ENCODE peak calls at places on chromosome 12, in six cellular contexts. One of them, this sample, is unnamed.

GRCh38 chr12:8504351-8504750 is 9.0 kb upstream of the CLEC4D start:
- DNase-seq in pancreas: no peak
- DNase-seq in T follicular helper cell: no peak
- DNase-seq in NCI-H1105: no peak
- DNase-seq in HFF-Myc: no peak
- DNase-seq in stimulated activated CD4-positive, alpha-beta T cell treated with anti-CD3 and anti-CD28 coated beads, Interleukin-1b, Interleukin-23, amount 100 ng/mL, for 4 hours: no peak
- DNase-seq in this sample: no peak

GRCh38 chr12:120855823-120856589 is 48.2 kb downstream of the SPPL3 start:
- DNase-seq in stimulated activated CD4-positive, alpha-beta T cell treated with anti-CD3 and anti-CD28 coated beads, Interleukin-1b, Interleukin-23, amount 100 ng/mL, for 4 hours: no peak
- DNase-seq in pancreas: no peak
- DNase-seq in HFF-Myc: no peak
- DNase-seq in T follicular helper cell: no peak
- DNase-seq in NCI-H1105: no peak
- DNase-seq in this sample: no peak

GRCh38 chr12:54431911-54432814 is 13.1 kb upstream of the ITGA5 start:
- DNase-seq in stimulated activated CD4-positive, alpha-beta T cell treated with anti-CD3 and anti-CD28 coated beads, Interleukin-1b, Interleukin-23, amount 100 ng/mL, for 4 hours: no peak
- DNase-seq in NCI-H1105: no peak
- DNase-seq in T follicular helper cell: no peak
- DNase-seq in pancreas: no peak
- DNase-seq in HFF-Myc: peak
- DNase-seq in this sample: no peak

GRCh38 chr12:6536894-6537579 is 2.7 kb downstream of the GAPDH start:
- DNase-seq in NCI-H1105: no peak
- DNase-seq in stimulated activated CD4-positive, alpha-beta T cell treated with anti-CD3 and anti-CD28 coated beads, Interleukin-1b, Interleukin-23, amount 100 ng/mL, for 4 hours: no peak
- DNase-seq in T follicular helper cell: no peak
- DNase-seq in HFF-Myc: no peak
- DNase-seq in pancreas: no peak
- DNase-seq in this sample: no peak

GRCh38 chr12:70366581-70367267 is 634 bp downstream of the KCNMB4 start:
- DNase-seq in HFF-Myc: no peak
- DNase-seq in NCI-H1105: peak
- DNase-seq in stimulated activated CD4-positive, alpha-beta T cell treated with anti-CD3 and anti-CD28 coated beads, Interleukin-1b, Interleukin-23, amount 100 ng/mL, for 4 hours: peak
- DNase-seq in T follicular helper cell: peak
- DNase-seq in pancreas: peak
- DNase-seq in this sample: peak

GRCh38 chr12:109744991-109745942 is 31.6 kb downstream of the FAM222A start:
- DNase-seq in T follicular helper cell: no peak
- DNase-seq in NCI-H1105: no peak
- DNase-seq in HFF-Myc: no peak
- DNase-seq in pancreas: peak
- DNase-seq in stimulated activated CD4-positive, alpha-beta T cell treated with anti-CD3 and anti-CD28 coated beads, Interleukin-1b, Interleukin-23, amount 100 ng/mL, for 4 hours: no peak
- DNase-seq in this sample: no peak

GRCh38 chr12:64580681-64581080 is 29.6 kb upstream of the RASSF3 start:
- DNase-seq in HFF-Myc: no peak
- DNase-seq in NCI-H1105: no peak
- DNase-seq in T follicular helper cell: no peak
- DNase-seq in stimulated activated CD4-positive, alpha-beta T cell treated with anti-CD3 and anti-CD28 coated beads, Interleukin-1b, Interleukin-23, amount 100 ng/mL, for 4 hours: no peak
- DNase-seq in pancreas: no peak
- DNase-seq in this sample: no peak

GRCh38 chr12:84698576-84699333 is 213.8 kb downstream of the SLC6A15 start:
- DNase-seq in T follicular helper cell: no peak
- DNase-seq in stimulated activated CD4-positive, alpha-beta T cell treated with anti-CD3 and anti-CD28 coated beads, Interleukin-1b, Interleukin-23, amount 100 ng/mL, for 4 hours: no peak
- DNase-seq in pancreas: no peak
- DNase-seq in NCI-H1105: no peak
- DNase-seq in HFF-Myc: no peak
- DNase-seq in this sample: no peak

GRCh38 chr12:123037791-123038190 is 57.3 kb downstream of the ARL6IP4 start:
- DNase-seq in T follicular helper cell: no peak
- DNase-seq in NCI-H1105: no peak
- DNase-seq in HFF-Myc: no peak
- DNase-seq in pancreas: peak
- DNase-seq in stimulated activated CD4-positive, alpha-beta T cell treated with anti-CD3 and anti-CD28 coated beads, Interleukin-1b, Interleukin-23, amount 100 ng/mL, for 4 hours: no peak
- DNase-seq in this sample: no peak

GRCh38 chr12:113432976-113433375 is 10.8 kb downstream of the SDSL start:
- DNase-seq in T follicular helper cell: no peak
- DNase-seq in pancreas: no peak
- DNase-seq in HFF-Myc: no peak
- DNase-seq in stimulated activated CD4-positive, alpha-beta T cell treated with anti-CD3 and anti-CD28 coated beads, Interleukin-1b, Interleukin-23, amount 100 ng/mL, for 4 hours: no peak
- DNase-seq in NCI-H1105: no peak
- DNase-seq in this sample: no peak

GRCh38 chr12:109822951-109823411 is 10.2 kb downstream of the TRPV4 start:
- DNase-seq in NCI-H1105: no peak
- DNase-seq in HFF-Myc: no peak
- DNase-seq in pancreas: peak
- DNase-seq in stimulated activated CD4-positive, alpha-beta T cell treated with anti-CD3 and anti-CD28 coated beads, Interleukin-1b, Interleukin-23, amount 100 ng/mL, for 4 hours: no peak
- DNase-seq in T follicular helper cell: no peak
- DNase-seq in this sample: no peak

GRCh38 chr12:95480230-95480629 is 6.3 kb downstream of the METAP2 start:
- DNase-seq in HFF-Myc: no peak
- DNase-seq in NCI-H1105: no peak
- DNase-seq in pancreas: no peak
- DNase-seq in stimulated activated CD4-positive, alpha-beta T cell treated with anti-CD3 and anti-CD28 coated beads, Interleukin-1b, Interleukin-23, amount 100 ng/mL, for 4 hours: no peak
- DNase-seq in T follicular helper cell: no peak
- DNase-seq in this sample: no peak

GRCh38 chr12:106247731-106248176 is at the start of gene CKAP4:
- DNase-seq in stimulated activated CD4-positive, alpha-beta T cell treated with anti-CD3 and anti-CD28 coated beads, Interleukin-1b, Interleukin-23, amount 100 ng/mL, for 4 hours: no peak
- DNase-seq in pancreas: peak
- DNase-seq in NCI-H1105: peak
- DNase-seq in HFF-Myc: no peak
- DNase-seq in T follicular helper cell: peak
- DNase-seq in this sample: peak

GRCh38 chr12:92334552-92334951 is 188.9 kb upstream of the BTG1 start:
- DNase-seq in NCI-H1105: no peak
- DNase-seq in T follicular helper cell: no peak
- DNase-seq in HFF-Myc: no peak
- DNase-seq in pancreas: no peak
- DNase-seq in stimulated activated CD4-positive, alpha-beta T cell treated with anti-CD3 and anti-CD28 coated beads, Interleukin-1b, Interleukin-23, amount 100 ng/mL, for 4 hours: no peak
- DNase-seq in this sample: no peak

GRCh38 chr12:100554608-100555077 is 18.8 kb upstream of the GAS2L3 start:
- DNase-seq in T follicular helper cell: no peak
- DNase-seq in NCI-H1105: peak
- DNase-seq in stimulated activated CD4-positive, alpha-beta T cell treated with anti-CD3 and anti-CD28 coated beads, Interleukin-1b, Interleukin-23, amount 100 ng/mL, for 4 hours: no peak
- DNase-seq in HFF-Myc: peak
- DNase-seq in pancreas: no peak
- DNase-seq in this sample: no peak

GRCh38 chr12:107536613-107537012 is 149.0 kb upstream of the PWP1 start:
- DNase-seq in pancreas: no peak
- DNase-seq in T follicular helper cell: no peak
- DNase-seq in stimulated activated CD4-positive, alpha-beta T cell treated with anti-CD3 and anti-CD28 coated beads, Interleukin-1b, Interleukin-23, amount 100 ng/mL, for 4 hours: no peak
- DNase-seq in HFF-Myc: no peak
- DNase-seq in NCI-H1105: no peak
- DNase-seq in this sample: no peak

GRCh38 chr12:24393105-24393504 is 443.6 kb upstream of the SOX5 start:
- DNase-seq in stimulated activated CD4-positive, alpha-beta T cell treated with anti-CD3 and anti-CD28 coated beads, Interleukin-1b, Interleukin-23, amount 100 ng/mL, for 4 hours: no peak
- DNase-seq in HFF-Myc: no peak
- DNase-seq in pancreas: no peak
- DNase-seq in T follicular helper cell: no peak
- DNase-seq in NCI-H1105: no peak
- DNase-seq in this sample: no peak

GRCh38 chr12:12336049-12336411 is 14.0 kb downstream of the MANSC1 start:
- DNase-seq in HFF-Myc: no peak
- DNase-seq in stimulated activated CD4-positive, alpha-beta T cell treated with anti-CD3 and anti-CD28 coated beads, Interleukin-1b, Interleukin-23, amount 100 ng/mL, for 4 hours: no peak
- DNase-seq in T follicular helper cell: no peak
- DNase-seq in pancreas: no peak
- DNase-seq in NCI-H1105: no peak
- DNase-seq in this sample: no peak

GRCh38 chr12:103855036-103855712 is 14.1 kb upstream of the NT5DC3 start:
- DNase-seq in stimulated activated CD4-positive, alpha-beta T cell treated with anti-CD3 and anti-CD28 coated beads, Interleukin-1b, Interleukin-23, amount 100 ng/mL, for 4 hours: no peak
- DNase-seq in HFF-Myc: no peak
- DNase-seq in pancreas: no peak
- DNase-seq in T follicular helper cell: no peak
- DNase-seq in NCI-H1105: no peak
- DNase-seq in this sample: no peak

GRCh38 chr12:57693659-57694458 is at the start of gene OS9:
- DNase-seq in pancreas: peak
- DNase-seq in stimulated activated CD4-positive, alpha-beta T cell treated with anti-CD3 and anti-CD28 coated beads, Interleukin-1b, Interleukin-23, amount 100 ng/mL, for 4 hours: peak
- DNase-seq in NCI-H1105: peak
- DNase-seq in T follicular helper cell: peak
- DNase-seq in HFF-Myc: peak
- DNase-seq in this sample: peak

GRCh38 chr12:78340406-78340805 is 509.7 kb downstream of the NAV3 start:
- DNase-seq in T follicular helper cell: no peak
- DNase-seq in NCI-H1105: no peak
- DNase-seq in stimulated activated CD4-positive, alpha-beta T cell treated with anti-CD3 and anti-CD28 coated beads, Interleukin-1b, Interleukin-23, amount 100 ng/mL, for 4 hours: no peak
- DNase-seq in HFF-Myc: no peak
- DNase-seq in pancreas: no peak
- DNase-seq in this sample: no peak

GRCh38 chr12:121776190-121777098 is 17.0 kb downstream of the RHOF start:
- DNase-seq in HFF-Myc: no peak
- DNase-seq in T follicular helper cell: peak
- DNase-seq in NCI-H1105: peak
- DNase-seq in stimulated activated CD4-positive, alpha-beta T cell treated with anti-CD3 and anti-CD28 coated beads, Interleukin-1b, Interleukin-23, amount 100 ng/mL, for 4 hours: peak
- DNase-seq in pancreas: peak
- DNase-seq in this sample: peak

GRCh38 chr12:14239350-14239934 is 126.0 kb upstream of the ATF7IP start:
- DNase-seq in T follicular helper cell: no peak
- DNase-seq in stimulated activated CD4-positive, alpha-beta T cell treated with anti-CD3 and anti-CD28 coated beads, Interleukin-1b, Interleukin-23, amount 100 ng/mL, for 4 hours: no peak
- DNase-seq in HFF-Myc: no peak
- DNase-seq in NCI-H1105: no peak
- DNase-seq in pancreas: no peak
- DNase-seq in this sample: no peak

GRCh38 chr12:48002773-48003218 is 1.5 kb downstream of the COL2A1 start:
- DNase-seq in NCI-H1105: peak
- DNase-seq in stimulated activated CD4-positive, alpha-beta T cell treated with anti-CD3 and anti-CD28 coated beads, Interleukin-1b, Interleukin-23, amount 100 ng/mL, for 4 hours: no peak
- DNase-seq in T follicular helper cell: no peak
- DNase-seq in HFF-Myc: no peak
- DNase-seq in pancreas: peak
- DNase-seq in this sample: no peak

GRCh38 chr12:69476276-69477017 is 6.3 kb downstream of the FRS2 start:
- DNase-seq in stimulated activated CD4-positive, alpha-beta T cell treated with anti-CD3 and anti-CD28 coated beads, Interleukin-1b, Interleukin-23, amount 100 ng/mL, for 4 hours: no peak
- DNase-seq in HFF-Myc: no peak
- DNase-seq in T follicular helper cell: no peak
- DNase-seq in pancreas: no peak
- DNase-seq in NCI-H1105: peak
- DNase-seq in this sample: no peak

GRCh38 chr12:536751-537150 is 77.0 kb downstream of the B4GALNT3 start:
- DNase-seq in NCI-H1105: no peak
- DNase-seq in stimulated activated CD4-positive, alpha-beta T cell treated with anti-CD3 and anti-CD28 coated beads, Interleukin-1b, Interleukin-23, amount 100 ng/mL, for 4 hours: no peak
- DNase-seq in T follicular helper cell: no peak
- DNase-seq in HFF-Myc: no peak
- DNase-seq in pancreas: no peak
- DNase-seq in this sample: no peak

GRCh38 chr12:46260913-46261476 is 7.8 kb downstream of the SLC38A1 start:
- DNase-seq in pancreas: no peak
- DNase-seq in NCI-H1105: no peak
- DNase-seq in HFF-Myc: no peak
- DNase-seq in stimulated activated CD4-positive, alpha-beta T cell treated with anti-CD3 and anti-CD28 coated beads, Interleukin-1b, Interleukin-23, amount 100 ng/mL, for 4 hours: no peak
- DNase-seq in T follicular helper cell: no peak
- DNase-seq in this sample: no peak

GRCh38 chr12:78062781-78063180 is 232.1 kb downstream of the NAV3 start:
- DNase-seq in T follicular helper cell: no peak
- DNase-seq in pancreas: no peak
- DNase-seq in stimulated activated CD4-positive, alpha-beta T cell treated with anti-CD3 and anti-CD28 coated beads, Interleukin-1b, Interleukin-23, amount 100 ng/mL, for 4 hours: no peak
- DNase-seq in HFF-Myc: peak
- DNase-seq in NCI-H1105: no peak
- DNase-seq in this sample: no peak

GRCh38 chr12:4482936-4483335 is 37.3 kb upstream of the FGF6 start:
- DNase-seq in stimulated activated CD4-positive, alpha-beta T cell treated with anti-CD3 and anti-CD28 coated beads, Interleukin-1b, Interleukin-23, amount 100 ng/mL, for 4 hours: no peak
- DNase-seq in HFF-Myc: no peak
- DNase-seq in T follicular helper cell: no peak
- DNase-seq in NCI-H1105: no peak
- DNase-seq in pancreas: no peak
- DNase-seq in this sample: no peak

GRCh38 chr12:22635812-22636211 is 10.8 kb downstream of the ETNK1 start:
- DNase-seq in HFF-Myc: no peak
- DNase-seq in NCI-H1105: no peak
- DNase-seq in T follicular helper cell: no peak
- DNase-seq in stimulated activated CD4-positive, alpha-beta T cell treated with anti-CD3 and anti-CD28 coated beads, Interleukin-1b, Interleukin-23, amount 100 ng/mL, for 4 hours: no peak
- DNase-seq in pancreas: no peak
- DNase-seq in this sample: no peak

GRCh38 chr12:94717656-94718055 is 67.3 kb upstream of the TMCC3 start:
- DNase-seq in stimulated activated CD4-positive, alpha-beta T cell treated with anti-CD3 and anti-CD28 coated beads, Interleukin-1b, Interleukin-23, amount 100 ng/mL, for 4 hours: no peak
- DNase-seq in HFF-Myc: no peak
- DNase-seq in NCI-H1105: no peak
- DNase-seq in pancreas: no peak
- DNase-seq in T follicular helper cell: no peak
- DNase-seq in this sample: no peak

GRCh38 chr12:10952645-10953044 is 13.6 kb upstream of the TAS2R14 start:
- DNase-seq in T follicular helper cell: no peak
- DNase-seq in stimulated activated CD4-positive, alpha-beta T cell treated with anti-CD3 and anti-CD28 coated beads, Interleukin-1b, Interleukin-23, amount 100 ng/mL, for 4 hours: no peak
- DNase-seq in pancreas: no peak
- DNase-seq in HFF-Myc: no peak
- DNase-seq in NCI-H1105: no peak
- DNase-seq in this sample: no peak

GRCh38 chr12:119780786-119781434 is 96.2 kb downstream of the CIT start:
- DNase-seq in T follicular helper cell: no peak
- DNase-seq in pancreas: no peak
- DNase-seq in HFF-Myc: peak
- DNase-seq in stimulated activated CD4-positive, alpha-beta T cell treated with anti-CD3 and anti-CD28 coated beads, Interleukin-1b, Interleukin-23, amount 100 ng/mL, for 4 hours: no peak
- DNase-seq in NCI-H1105: peak
- DNase-seq in this sample: no peak

GRCh38 chr12:113818833-113819232 is 147.3 kb downstream of the RBM19 start:
- DNase-seq in T follicular helper cell: no peak
- DNase-seq in pancreas: no peak
- DNase-seq in stimulated activated CD4-positive, alpha-beta T cell treated with anti-CD3 and anti-CD28 coated beads, Interleukin-1b, Interleukin-23, amount 100 ng/mL, for 4 hours: no peak
- DNase-seq in NCI-H1105: no peak
- DNase-seq in HFF-Myc: no peak
- DNase-seq in this sample: no peak

GRCh38 chr12:95673576-95673975 is 117.0 kb downstream of the NTN4 start:
- DNase-seq in pancreas: no peak
- DNase-seq in NCI-H1105: no peak
- DNase-seq in HFF-Myc: no peak
- DNase-seq in T follicular helper cell: no peak
- DNase-seq in stimulated activated CD4-positive, alpha-beta T cell treated with anti-CD3 and anti-CD28 coated beads, Interleukin-1b, Interleukin-23, amount 100 ng/mL, for 4 hours: no peak
- DNase-seq in this sample: no peak

GRCh38 chr12:112380663-112381420 is 1.4 kb downstream of the HECTD4 start:
- DNase-seq in T follicular helper cell: no peak
- DNase-seq in NCI-H1105: peak
- DNase-seq in pancreas: peak
- DNase-seq in stimulated activated CD4-positive, alpha-beta T cell treated with anti-CD3 and anti-CD28 coated beads, Interleukin-1b, Interleukin-23, amount 100 ng/mL, for 4 hours: no peak
- DNase-seq in HFF-Myc: no peak
- DNase-seq in this sample: no peak

GRCh38 chr12:72729451-72730010 is 457.4 kb downstream of the TRHDE start:
- DNase-seq in pancreas: no peak
- DNase-seq in NCI-H1105: no peak
- DNase-seq in stimulated activated CD4-positive, alpha-beta T cell treated with anti-CD3 and anti-CD28 coated beads, Interleukin-1b, Interleukin-23, amount 100 ng/mL, for 4 hours: no peak
- DNase-seq in HFF-Myc: no peak
- DNase-seq in T follicular helper cell: no peak
- DNase-seq in this sample: no peak

GRCh38 chr12:95857151-95857550 is 1.6 kb upstream of the SNRPF start:
- DNase-seq in T follicular helper cell: no peak
- DNase-seq in pancreas: no peak
- DNase-seq in stimulated activated CD4-positive, alpha-beta T cell treated with anti-CD3 and anti-CD28 coated beads, Interleukin-1b, Interleukin-23, amount 100 ng/mL, for 4 hours: no peak
- DNase-seq in NCI-H1105: no peak
- DNase-seq in HFF-Myc: no peak
- DNase-seq in this sample: no peak

This sample was measured in T-helper 22 cell.